ENCODE peak calls at places on chromosomes 1 and 21, in five cellular contexts. Y is DMS53, F is lung microvascular endothelial cell, U is stomach, O is HTR-8/SVneo. P is an unnamed sample.

GRCh38 chr1:205782627-205783470 is 7.6 kb upstream of the RAB29 start:
- DNase-seq in O (no peak), U (no peak), F (no peak), Y (no peak), P (no peak)

GRCh38 chr1:117011334-117011733 is 9.8 kb downstream of the CD101 start:
- DNase-seq in Y (peak; percentile 0), F (no peak), O (no peak), U (no peak), P (no peak)

GRCh38 chr1:207241164-207241934 is 80.1 kb upstream of the CD55 start:
- DNase-seq in F (no peak), Y (no peak), O (no peak), U (no peak), P (peak; percentile 44)

GRCh38 chr1:234923626-234924025 is 205.0 kb downstream of the TOMM20 start:
- DNase-seq in F (no peak), U (no peak), O (no peak), Y (no peak), P (no peak)

GRCh38 chr1:202964755-202965440 is 2.2 kb downstream of the CYB5R1 start:
- DNase-seq in F (no peak), U (peak; percentile 75), O (no peak), Y (peak; percentile 74), P (peak; percentile 60)

GRCh38 chr1:158613764-158614163 is 8.7 kb downstream of the OR10Z1 start:
- DNase-seq in F (no peak), U (no peak), Y (no peak), O (no peak), P (no peak)

GRCh38 chr21:45419162-45419561 is 14.2 kb downstream of the COL18A1 start:
- DNase-seq in Y (no peak), U (no peak), F (no peak), O (no peak), P (no peak)

GRCh38 chr1:53535226-53535625 is 76.0 kb downstream of the DMRTB1 start:
- DNase-seq in Y (no peak), O (no peak), F (no peak), U (no peak), P (no peak)

GRCh38 chr1:101207891-101208290 is 28.9 kb upstream of the S1PR1 start:
- DNase-seq in F (no peak), Y (no peak), O (no peak), U (no peak), P (no peak)

GRCh38 chr21:45417951-45418300 is 13.0 kb downstream of the COL18A1 start:
- DNase-seq in U (no peak), O (no peak), Y (no peak), F (no peak), P (no peak)

P was measured in PC-9.